ENCODE peak calls at places on chromosome 5, in five cellular contexts. W is ascending aorta, C is HFFc6, J is astrocyte, S is tibial artery. M is an unnamed sample.

GRCh38 chr5:137432376-137432775 is 66.8 kb downstream of the SPOCK1 start:
- DNase-seq in W (no peak), C (no peak), J (no peak), S (no peak), M (no peak)

GRCh38 chr5:110321117-110321516 is 405.4 kb downstream of the TMEM232 start:
- DNase-seq in W (no peak), C (no peak), J (peak), S (no peak), M (no peak)

GRCh38 chr5:66306105-66306843 is 162.2 kb downstream of the SREK1 start:
- DNase-seq in W (no peak), C (peak), J (peak), S (peak), M (peak)

GRCh38 chr5:83608122-83608521 is 112.5 kb downstream of the HAPLN1 start:
- DNase-seq in W (peak), C (peak), J (peak), S (no peak), M (peak)

GRCh38 chr5:74113987-74114386 is 488.0 kb downstream of the ARHGEF28 start:
- DNase-seq in W (no peak), C (no peak), J (no peak), S (no peak), M (no peak)

GRCh38 chr5:77239126-77239741 is 28.8 kb downstream of the PDE8B start:
- DNase-seq in W (no peak), C (peak), J (no peak), S (no peak), M (peak)

GRCh38 chr5:167804512-167805220 is 486.8 kb upstream of the WWC1 start:
- DNase-seq in W (no peak), C (no peak), J (no peak), S (no peak), M (no peak)

GRCh38 chr5:478982-479535 is 36.1 kb downstream of the EXOC3 start:
- DNase-seq in W (no peak), C (no peak), J (no peak), S (no peak), M (no peak)

GRCh38 chr5:15821506-15821905 is 321.5 kb downstream of the FBXL7 start:
- DNase-seq in W (no peak), C (peak), J (peak), S (no peak), M (peak)

GRCh38 chr5:74063821-74064598 is 438.0 kb downstream of the ARHGEF28 start:
- DNase-seq in W (no peak), C (peak), J (peak), S (no peak), M (peak)

GRCh38 chr5:110880413-110880812 is 141.6 kb downstream of the SLC25A46 start:
- DNase-seq in W (peak), C (peak), J (peak), S (no peak), M (peak)

GRCh38 chr5:14016549-14016948 is 72.1 kb upstream of the DNAH5 start:
- DNase-seq in W (no peak), C (no peak), J (no peak), S (no peak), M (no peak)

GRCh38 chr5:148836272-148837250 is 10.2 kb downstream of the ADRB2 start:
- DNase-seq in W (no peak), C (no peak), J (no peak), S (no peak), M (no peak)

GRCh38 chr5:127351418-127351817 is 60.8 kb downstream of the MEGF10 start:
- DNase-seq in W (no peak), C (no peak), J (peak), S (no peak), M (no peak)

GRCh38 chr5:1008451-1009358 is at the start of gene NKD2:
- DNase-seq in W (peak), C (no peak), J (no peak), S (peak), M (peak)

GRCh38 chr5:120684213-120684612 is 220.1 kb downstream of the PRR16 start:
- DNase-seq in W (no peak), C (peak), J (peak), S (no peak), M (peak)

GRCh38 chr5:154390096-154390495 is 55.7 kb upstream of the SAP30L start:
- DNase-seq in W (no peak), C (no peak), J (peak), S (no peak), M (no peak)

GRCh38 chr5:7420506-7421280 is 24.8 kb downstream of the ADCY2 start:
- DNase-seq in W (no peak), C (no peak), J (no peak), S (no peak), M (no peak)

GRCh38 chr5:95697781-95698681 is 15.2 kb upstream of the SPATA9 start:
- DNase-seq in W (no peak), C (no peak), J (no peak), S (no peak), M (no peak)

GRCh38 chr5:97762483-97762882 is 579.4 kb upstream of the RIOK2 start:
- DNase-seq in W (no peak), C (no peak), J (no peak), S (no peak), M (no peak)

GRCh38 chr5:142208777-142209312 is 100.3 kb downstream of the NDFIP1 start:
- DNase-seq in W (no peak), C (no peak), J (no peak), S (no peak), M (no peak)

GRCh38 chr5:84372066-84372700 is 12.5 kb downstream of the EDIL3 start:
- DNase-seq in W (no peak), C (no peak), J (peak), S (no peak), M (no peak)

GRCh38 chr5:57410374-57411320 is 72.0 kb downstream of the ACTBL2 start:
- DNase-seq in W (no peak), C (no peak), J (no peak), S (no peak), M (no peak)

GRCh38 chr5:139014726-139015125 is 139.6 kb upstream of the LRRTM2 start:
- DNase-seq in W (no peak), C (peak), J (peak), S (no peak), M (peak)

GRCh38 chr5:36079200-36079761 is 12.6 kb upstream of the UGT3A2 start:
- DNase-seq in W (no peak), C (peak), J (peak), S (no peak), M (peak)